ENCODE peak calls at places on chromosomes 13 and 19, in eight cellular contexts. Z is stimulated activated CD4-positive, alpha-beta T cell treated with anti-CD3 and anti-CD28 coated beads, Interleukin-15, amount 100 ng/mL, for 24 hours; O is psoas muscle; L is caudate nucleus; E is putamen; G is H9; V is left ventricle myocardium inferior; H is nucleus accumbens. C is an unnamed sample.
A peak's percentile ranks its signal among the peaks of the same experiment; 100 is the strongest.

GRCh38 chr19:923551-924211 is 2.2 kb upstream of the ARID3A start:
- DNase-seq in E (no peak), Z (no peak), H (no peak), L (no peak), V (no peak), O (no peak), G (no peak), C (no peak)

GRCh38 chr13:29800687-29801086 is 49.7 kb downstream of the UBL3 start:
- DNase-seq in L (no peak), O (no peak), E (no peak), Z (no peak), G (peak; percentile 27), H (no peak), V (no peak), C (peak; percentile 43)

GRCh38 chr19:3370214-3370720 is 3.9 kb downstream of the NFIC start:
- DNase-seq in L (no peak), H (no peak), Z (no peak), G (peak; percentile 34), O (no peak), E (no peak), V (no peak), C (no peak)

GRCh38 chr13:112721198-112722104 is 31.6 kb downstream of the ATP11A start:
- DNase-seq in Z (no peak), H (no peak), E (no peak), L (no peak), O (no peak), V (no peak), G (no peak), C (no peak)

GRCh38 chr13:24038846-24039330 is 121.6 kb upstream of the SPATA13 start:
- DNase-seq in L (no peak), H (peak; percentile 62), O (no peak), E (peak; percentile 87), Z (no peak), V (no peak), G (no peak), C (peak; percentile 97)

GRCh38 chr19:2475018-2475701 is 767 bp upstream of the GADD45B start:
- DNase-seq in E (no peak), G (no peak), Z (peak; percentile 82), V (peak; percentile 62), H (peak; percentile 55), L (no peak), O (peak; percentile 54), C (peak; percentile 32)

GRCh38 chr13:112142401-112142930 is 75.5 kb downstream of the SOX1 start:
- DNase-seq in Z (no peak), V (no peak), O (no peak), G (no peak), H (no peak), L (no peak), E (no peak), C (no peak)

GRCh38 chr13:32233062-32233461 is 82.1 kb downstream of the ZAR1L start:
- DNase-seq in G (no peak), E (no peak), Z (no peak), O (no peak), V (no peak), L (no peak), H (no peak), C (no peak)

GRCh38 chr13:38900188-38900587 is 90.4 kb downstream of the STOML3 start:
- DNase-seq in O (no peak), H (no peak), V (no peak), E (no peak), L (no peak), Z (no peak), G (no peak), C (peak; percentile 66)

GRCh38 chr19:5337886-5338595 is 2.6 kb downstream of the PTPRS start:
- DNase-seq in O (no peak), H (no peak), V (no peak), E (no peak), G (no peak), Z (no peak), L (no peak), C (no peak)

GRCh38 chr19:48681127-48681470 is 8.3 kb upstream of the NTN5 start:
- DNase-seq in L (peak; percentile 51), O (no peak), Z (no peak), G (no peak), V (no peak), E (peak; percentile 58), H (peak; percentile 32), C (peak; percentile 28)

GRCh38 chr19:17327654-17328516 is 6.8 kb downstream of the ANO8 start:
- DNase-seq in G (peak; percentile 96), H (peak; percentile 25), O (no peak), E (no peak), L (no peak), Z (peak; percentile 66), V (no peak), C (peak; percentile 84)